ENCODE peak calls at places on chromosomes 13 and 19, in seven cellular contexts. One of them, this sample, is unnamed.

GRCh38 chr19:644363-644762 is 4.7 kb downstream of the FGF22 start:
- DNase-seq in NCI-H446: no peak
- DNase-seq in NCI-H2171 treated with DMSO at 0.1 percent for 48 hours: no peak
- DNase-seq in NCI-H1048: no peak
- DNase-seq in stimulated activated CD4-positive, alpha-beta T cell treated with anti-CD3 and anti-CD28 coated beads, Interleukin-2, amount 100 ng/mL, for 48 hours: no peak
- DNase-seq in tibial artery: no peak
- DNase-seq in germinal center: no peak
- DNase-seq in this sample: no peak

GRCh38 chr19:18562086-18562485 is 4.4 kb downstream of the KXD1 start:
- DNase-seq in NCI-H446: no peak
- DNase-seq in NCI-H2171 treated with DMSO at 0.1 percent for 48 hours: no peak
- DNase-seq in NCI-H1048: no peak
- DNase-seq in stimulated activated CD4-positive, alpha-beta T cell treated with anti-CD3 and anti-CD28 coated beads, Interleukin-2, amount 100 ng/mL, for 48 hours: no peak
- DNase-seq in tibial artery: peak; percentile 69
- DNase-seq in germinal center: no peak
- DNase-seq in this sample: no peak

GRCh38 chr13:96053003-96053703 is at the start of gene UGGT2:
- DNase-seq in NCI-H446: peak; percentile 56
- DNase-seq in NCI-H2171 treated with DMSO at 0.1 percent for 48 hours: peak; percentile 74
- DNase-seq in NCI-H1048: peak; percentile 73
- DNase-seq in stimulated activated CD4-positive, alpha-beta T cell treated with anti-CD3 and anti-CD28 coated beads, Interleukin-2, amount 100 ng/mL, for 48 hours: no peak
- DNase-seq in tibial artery: peak; percentile 92
- DNase-seq in germinal center: peak; percentile 78
- DNase-seq in this sample: peak; percentile 83

GRCh38 chr13:99124695-99125334 is 75.8 kb upstream of the UBAC2 start:
- DNase-seq in NCI-H446: no peak
- DNase-seq in NCI-H2171 treated with DMSO at 0.1 percent for 48 hours: peak; percentile 9
- DNase-seq in NCI-H1048: no peak
- DNase-seq in stimulated activated CD4-positive, alpha-beta T cell treated with anti-CD3 and anti-CD28 coated beads, Interleukin-2, amount 100 ng/mL, for 48 hours: no peak
- DNase-seq in tibial artery: no peak
- DNase-seq in germinal center: peak; percentile 13
- DNase-seq in this sample: no peak

GRCh38 chr13:46211116-46211515 is 612 bp upstream of the LRRC63 start:
- DNase-seq in NCI-H446: no peak
- DNase-seq in NCI-H2171 treated with DMSO at 0.1 percent for 48 hours: no peak
- DNase-seq in NCI-H1048: no peak
- DNase-seq in stimulated activated CD4-positive, alpha-beta T cell treated with anti-CD3 and anti-CD28 coated beads, Interleukin-2, amount 100 ng/mL, for 48 hours: peak; percentile 23
- DNase-seq in tibial artery: no peak
- DNase-seq in germinal center: peak; percentile 6
- DNase-seq in this sample: peak; percentile 47

GRCh38 chr13:35146686-35147085 is 204.6 kb downstream of the NBEA start:
- DNase-seq in NCI-H446: no peak
- DNase-seq in NCI-H2171 treated with DMSO at 0.1 percent for 48 hours: no peak
- DNase-seq in NCI-H1048: no peak
- DNase-seq in stimulated activated CD4-positive, alpha-beta T cell treated with anti-CD3 and anti-CD28 coated beads, Interleukin-2, amount 100 ng/mL, for 48 hours: no peak
- DNase-seq in tibial artery: no peak
- DNase-seq in germinal center: no peak
- DNase-seq in this sample: no peak

GRCh38 chr19:49475995-49476880 is 2.2 kb downstream of the FLT3LG start:
- DNase-seq in NCI-H446: peak; percentile 42
- DNase-seq in NCI-H2171 treated with DMSO at 0.1 percent for 48 hours: no peak
- DNase-seq in NCI-H1048: no peak
- DNase-seq in stimulated activated CD4-positive, alpha-beta T cell treated with anti-CD3 and anti-CD28 coated beads, Interleukin-2, amount 100 ng/mL, for 48 hours: peak; percentile 71
- DNase-seq in tibial artery: no peak
- DNase-seq in germinal center: peak; percentile 38
- DNase-seq in this sample: peak; percentile 75

GRCh38 chr13:47252627-47253026 is 355.8 kb upstream of the HTR2A start:
- DNase-seq in NCI-H446: no peak
- DNase-seq in NCI-H2171 treated with DMSO at 0.1 percent for 48 hours: no peak
- DNase-seq in NCI-H1048: no peak
- DNase-seq in stimulated activated CD4-positive, alpha-beta T cell treated with anti-CD3 and anti-CD28 coated beads, Interleukin-2, amount 100 ng/mL, for 48 hours: no peak
- DNase-seq in tibial artery: no peak
- DNase-seq in germinal center: no peak
- DNase-seq in this sample: no peak

GRCh38 chr19:5627395-5627904 is 4.6 kb downstream of the SAFB start:
- DNase-seq in NCI-H446: peak; percentile 15
- DNase-seq in NCI-H2171 treated with DMSO at 0.1 percent for 48 hours: peak; percentile 84
- DNase-seq in NCI-H1048: no peak
- DNase-seq in stimulated activated CD4-positive, alpha-beta T cell treated with anti-CD3 and anti-CD28 coated beads, Interleukin-2, amount 100 ng/mL, for 48 hours: peak; percentile 33
- DNase-seq in tibial artery: peak; percentile 78
- DNase-seq in germinal center: peak; percentile 74
- DNase-seq in this sample: no peak

GRCh38 chr13:23617551-23618014 is 47.4 kb downstream of the TNFRSF19 start:
- DNase-seq in NCI-H446: no peak
- DNase-seq in NCI-H2171 treated with DMSO at 0.1 percent for 48 hours: no peak
- DNase-seq in NCI-H1048: no peak
- DNase-seq in stimulated activated CD4-positive, alpha-beta T cell treated with anti-CD3 and anti-CD28 coated beads, Interleukin-2, amount 100 ng/mL, for 48 hours: no peak
- DNase-seq in tibial artery: no peak
- DNase-seq in germinal center: no peak
- DNase-seq in this sample: no peak

GRCh38 chr13:25625361-25625760 is 253.6 kb downstream of the ATP8A2 start:
- DNase-seq in NCI-H446: no peak
- DNase-seq in NCI-H2171 treated with DMSO at 0.1 percent for 48 hours: peak; percentile 71
- DNase-seq in NCI-H1048: no peak
- DNase-seq in stimulated activated CD4-positive, alpha-beta T cell treated with anti-CD3 and anti-CD28 coated beads, Interleukin-2, amount 100 ng/mL, for 48 hours: no peak
- DNase-seq in tibial artery: no peak
- DNase-seq in germinal center: no peak
- DNase-seq in this sample: no peak

GRCh38 chr19:22595422-22595821 is 38.7 kb upstream of the ZNF492 start:
- DNase-seq in NCI-H446: no peak
- DNase-seq in NCI-H2171 treated with DMSO at 0.1 percent for 48 hours: no peak
- DNase-seq in NCI-H1048: no peak
- DNase-seq in stimulated activated CD4-positive, alpha-beta T cell treated with anti-CD3 and anti-CD28 coated beads, Interleukin-2, amount 100 ng/mL, for 48 hours: no peak
- DNase-seq in tibial artery: no peak
- DNase-seq in germinal center: no peak
- DNase-seq in this sample: no peak

GRCh38 chr13:110557610-110558305 is 3.8 kb downstream of the RAB20 start:
- DNase-seq in NCI-H446: no peak
- DNase-seq in NCI-H2171 treated with DMSO at 0.1 percent for 48 hours: no peak
- DNase-seq in NCI-H1048: no peak
- DNase-seq in stimulated activated CD4-positive, alpha-beta T cell treated with anti-CD3 and anti-CD28 coated beads, Interleukin-2, amount 100 ng/mL, for 48 hours: no peak
- DNase-seq in tibial artery: no peak
- DNase-seq in germinal center: no peak
- DNase-seq in this sample: no peak

GRCh38 chr19:49916839-49917733 is 11.9 kb upstream of the ATF5 start:
- DNase-seq in NCI-H446: no peak
- DNase-seq in NCI-H2171 treated with DMSO at 0.1 percent for 48 hours: peak; percentile 7
- DNase-seq in NCI-H1048: no peak
- DNase-seq in stimulated activated CD4-positive, alpha-beta T cell treated with anti-CD3 and anti-CD28 coated beads, Interleukin-2, amount 100 ng/mL, for 48 hours: no peak
- DNase-seq in tibial artery: no peak
- DNase-seq in germinal center: no peak
- DNase-seq in this sample: no peak

GRCh38 chr19:45742969-45743368 is 9.7 kb downstream of the MEIOSIN start:
- DNase-seq in NCI-H446: no peak
- DNase-seq in NCI-H2171 treated with DMSO at 0.1 percent for 48 hours: no peak
- DNase-seq in NCI-H1048: no peak
- DNase-seq in stimulated activated CD4-positive, alpha-beta T cell treated with anti-CD3 and anti-CD28 coated beads, Interleukin-2, amount 100 ng/mL, for 48 hours: no peak
- DNase-seq in tibial artery: no peak
- DNase-seq in germinal center: no peak
- DNase-seq in this sample: no peak

GRCh38 chr13:99051768-99052455 is 74.0 kb upstream of the DOCK9 start:
- DNase-seq in NCI-H446: no peak
- DNase-seq in NCI-H2171 treated with DMSO at 0.1 percent for 48 hours: no peak
- DNase-seq in NCI-H1048: no peak
- DNase-seq in stimulated activated CD4-positive, alpha-beta T cell treated with anti-CD3 and anti-CD28 coated beads, Interleukin-2, amount 100 ng/mL, for 48 hours: no peak
- DNase-seq in tibial artery: no peak
- DNase-seq in germinal center: no peak
- DNase-seq in this sample: no peak

GRCh38 chr19:12611361-12611699 is 610 bp downstream of the ZNF791 start:
- DNase-seq in NCI-H446: peak; percentile 77
- DNase-seq in NCI-H2171 treated with DMSO at 0.1 percent for 48 hours: peak; percentile 77
- DNase-seq in NCI-H1048: peak; percentile 30
- DNase-seq in stimulated activated CD4-positive, alpha-beta T cell treated with anti-CD3 and anti-CD28 coated beads, Interleukin-2, amount 100 ng/mL, for 48 hours: no peak
- DNase-seq in tibial artery: peak; percentile 77
- DNase-seq in germinal center: no peak
- DNase-seq in this sample: peak; percentile 82

GRCh38 chr19:6414033-6414643 is 10.5 kb downstream of the KHSRP start:
- DNase-seq in NCI-H446: no peak
- DNase-seq in NCI-H2171 treated with DMSO at 0.1 percent for 48 hours: no peak
- DNase-seq in NCI-H1048: no peak
- DNase-seq in stimulated activated CD4-positive, alpha-beta T cell treated with anti-CD3 and anti-CD28 coated beads, Interleukin-2, amount 100 ng/mL, for 48 hours: no peak
- DNase-seq in tibial artery: no peak
- DNase-seq in germinal center: no peak
- DNase-seq in this sample: no peak

GRCh38 chr13:92913840-92914239 is 312.8 kb upstream of the GPC6 start:
- DNase-seq in NCI-H446: no peak
- DNase-seq in NCI-H2171 treated with DMSO at 0.1 percent for 48 hours: no peak
- DNase-seq in NCI-H1048: no peak
- DNase-seq in stimulated activated CD4-positive, alpha-beta T cell treated with anti-CD3 and anti-CD28 coated beads, Interleukin-2, amount 100 ng/mL, for 48 hours: no peak
- DNase-seq in tibial artery: no peak
- DNase-seq in germinal center: no peak
- DNase-seq in this sample: no peak

This sample was measured in HuH-7.5.